ENCODE peak calls at places on chromosomes 13 and 19, in six cellular contexts. One of them, this sample, is unnamed.

GRCh38 chr13:38769526-38769925 is 82.6 kb downstream of the FREM2 start:
- DNase-seq in BE2C: no peak
- DNase-seq in upper lobe of right lung: no peak
- DNase-seq in CD8-positive, alpha-beta T cell: no peak
- DNase-seq in kidney: no peak
- DNase-seq in retinal pigment epithelial cell: no peak
- DNase-seq in this sample: no peak

GRCh38 chr19:27765397-27765796 is 1447.6 kb downstream of the UQCRFS1 start:
- DNase-seq in BE2C: no peak
- DNase-seq in retinal pigment epithelial cell: no peak
- DNase-seq in CD8-positive, alpha-beta T cell: no peak
- DNase-seq in kidney: no peak
- DNase-seq in upper lobe of right lung: no peak
- DNase-seq in this sample: no peak

GRCh38 chr19:54312011-54312410 is 955 bp downstream of the LILRA5 start:
- DNase-seq in CD8-positive, alpha-beta T cell: no peak
- DNase-seq in retinal pigment epithelial cell: no peak
- DNase-seq in kidney: no peak
- DNase-seq in upper lobe of right lung: no peak
- DNase-seq in BE2C: no peak
- DNase-seq in this sample: no peak

GRCh38 chr19:42052241-42052863 is 17.7 kb downstream of the GRIK5 start:
- DNase-seq in BE2C: peak
- DNase-seq in upper lobe of right lung: no peak
- DNase-seq in retinal pigment epithelial cell: no peak
- DNase-seq in kidney: no peak
- DNase-seq in CD8-positive, alpha-beta T cell: no peak
- DNase-seq in this sample: peak

GRCh38 chr19:29860492-29860891 is 48.7 kb downstream of the CCNE1 start:
- DNase-seq in kidney: no peak
- DNase-seq in CD8-positive, alpha-beta T cell: no peak
- DNase-seq in upper lobe of right lung: no peak
- DNase-seq in BE2C: no peak
- DNase-seq in retinal pigment epithelial cell: no peak
- DNase-seq in this sample: no peak

GRCh38 chr13:36124236-36124822 is 6.9 kb downstream of the DCLK1 start:
- DNase-seq in BE2C: no peak
- DNase-seq in retinal pigment epithelial cell: no peak
- DNase-seq in kidney: no peak
- DNase-seq in upper lobe of right lung: no peak
- DNase-seq in CD8-positive, alpha-beta T cell: no peak
- DNase-seq in this sample: no peak

GRCh38 chr13:44876782-44877324 is 112.4 kb downstream of the NUFIP1 start:
- DNase-seq in BE2C: peak
- DNase-seq in kidney: no peak
- DNase-seq in CD8-positive, alpha-beta T cell: no peak
- DNase-seq in upper lobe of right lung: no peak
- DNase-seq in retinal pigment epithelial cell: no peak
- DNase-seq in this sample: peak

GRCh38 chr13:48436661-48437242 is 23.8 kb upstream of the LPAR6 start:
- DNase-seq in retinal pigment epithelial cell: no peak
- DNase-seq in upper lobe of right lung: no peak
- DNase-seq in BE2C: no peak
- DNase-seq in kidney: no peak
- DNase-seq in CD8-positive, alpha-beta T cell: no peak
- DNase-seq in this sample: no peak

GRCh38 chr19:342801-343421 is 1.7 kb downstream of the MIER2 start:
- DNase-seq in retinal pigment epithelial cell: no peak
- DNase-seq in kidney: no peak
- DNase-seq in BE2C: no peak
- DNase-seq in upper lobe of right lung: peak
- DNase-seq in CD8-positive, alpha-beta T cell: no peak
- DNase-seq in this sample: no peak

GRCh38 chr13:60754691-60755090 is 357.7 kb downstream of the TDRD3 start:
- DNase-seq in CD8-positive, alpha-beta T cell: no peak
- DNase-seq in retinal pigment epithelial cell: no peak
- DNase-seq in BE2C: no peak
- DNase-seq in kidney: no peak
- DNase-seq in upper lobe of right lung: no peak
- DNase-seq in this sample: no peak

GRCh38 chr13:71712988-71713653 is 153.9 kb downstream of the DACH1 start:
- DNase-seq in CD8-positive, alpha-beta T cell: no peak
- DNase-seq in kidney: no peak
- DNase-seq in BE2C: peak
- DNase-seq in upper lobe of right lung: no peak
- DNase-seq in retinal pigment epithelial cell: peak
- DNase-seq in this sample: peak

GRCh38 chr13:33611016-33611805 is 206.7 kb upstream of the RFC3 start:
- DNase-seq in kidney: peak
- DNase-seq in BE2C: no peak
- DNase-seq in CD8-positive, alpha-beta T cell: no peak
- DNase-seq in retinal pigment epithelial cell: peak
- DNase-seq in upper lobe of right lung: no peak
- DNase-seq in this sample: peak

GRCh38 chr13:32969516-32969941 is 46.7 kb upstream of the KL start:
- DNase-seq in BE2C: no peak
- DNase-seq in CD8-positive, alpha-beta T cell: no peak
- DNase-seq in upper lobe of right lung: no peak
- DNase-seq in kidney: no peak
- DNase-seq in retinal pigment epithelial cell: no peak
- DNase-seq in this sample: no peak

GRCh38 chr13:45932611-45933182 is 81.1 kb upstream of the SIAH3 start:
- DNase-seq in kidney: no peak
- DNase-seq in BE2C: no peak
- DNase-seq in upper lobe of right lung: no peak
- DNase-seq in CD8-positive, alpha-beta T cell: no peak
- DNase-seq in retinal pigment epithelial cell: no peak
- DNase-seq in this sample: no peak

DNA sequence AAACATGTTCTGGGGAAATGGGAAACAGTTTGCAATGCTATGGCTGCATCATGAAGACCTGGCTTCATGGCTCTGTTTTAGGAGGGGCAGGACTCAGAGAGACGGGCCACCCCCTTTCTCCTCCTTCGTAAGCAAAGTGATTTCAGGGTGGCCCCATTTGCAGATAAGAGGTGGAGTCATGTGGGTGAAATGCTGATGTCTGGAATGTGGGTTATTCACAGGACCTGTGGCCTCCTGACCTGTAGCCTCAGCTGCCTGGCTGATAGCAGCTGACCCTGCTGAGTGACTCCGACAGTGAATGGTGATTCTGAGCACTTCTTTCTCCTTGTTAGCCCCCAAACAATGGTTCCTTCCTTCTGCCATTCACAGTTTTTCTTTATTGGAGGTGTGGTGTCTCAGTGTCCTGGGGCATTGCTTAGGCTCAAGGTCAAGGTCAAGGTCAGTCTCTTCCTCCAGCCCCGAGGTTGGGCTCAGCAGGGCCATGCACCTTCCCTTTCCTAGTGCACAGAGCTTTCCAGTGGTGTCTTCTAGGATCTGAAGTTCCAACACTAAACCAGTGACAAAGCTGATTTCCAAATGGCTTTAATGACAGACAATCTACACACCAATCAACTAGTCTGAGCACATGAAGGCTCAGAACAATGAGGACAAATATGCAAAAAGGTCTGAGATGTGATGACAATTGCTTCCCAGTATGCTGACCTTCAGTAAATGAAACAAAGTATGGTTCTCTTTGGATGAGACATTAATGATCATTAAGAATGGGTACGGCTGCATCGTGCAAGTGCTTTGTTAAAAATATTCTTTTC is 49.6 kb upstream of the ANKRD10 start:
- DNase-seq in CD8-positive, alpha-beta T cell: no peak
- DNase-seq in kidney: no peak
- DNase-seq in retinal pigment epithelial cell: no peak
- DNase-seq in upper lobe of right lung: no peak
- DNase-seq in BE2C: no peak
- DNase-seq in this sample: no peak
- TF ChIP-seq CTCF in CD8-positive, alpha-beta T cell: no peak
- TF ChIP-seq CTCF in kidney: no peak
- TF ChIP-seq CTCF in retinal pigment epithelial cell: no peak
- TF ChIP-seq CTCF in upper lobe of right lung: no peak
- TF ChIP-seq CTCF in BE2C: no peak
- TF ChIP-seq CTCF in this sample: no peak

DNA sequence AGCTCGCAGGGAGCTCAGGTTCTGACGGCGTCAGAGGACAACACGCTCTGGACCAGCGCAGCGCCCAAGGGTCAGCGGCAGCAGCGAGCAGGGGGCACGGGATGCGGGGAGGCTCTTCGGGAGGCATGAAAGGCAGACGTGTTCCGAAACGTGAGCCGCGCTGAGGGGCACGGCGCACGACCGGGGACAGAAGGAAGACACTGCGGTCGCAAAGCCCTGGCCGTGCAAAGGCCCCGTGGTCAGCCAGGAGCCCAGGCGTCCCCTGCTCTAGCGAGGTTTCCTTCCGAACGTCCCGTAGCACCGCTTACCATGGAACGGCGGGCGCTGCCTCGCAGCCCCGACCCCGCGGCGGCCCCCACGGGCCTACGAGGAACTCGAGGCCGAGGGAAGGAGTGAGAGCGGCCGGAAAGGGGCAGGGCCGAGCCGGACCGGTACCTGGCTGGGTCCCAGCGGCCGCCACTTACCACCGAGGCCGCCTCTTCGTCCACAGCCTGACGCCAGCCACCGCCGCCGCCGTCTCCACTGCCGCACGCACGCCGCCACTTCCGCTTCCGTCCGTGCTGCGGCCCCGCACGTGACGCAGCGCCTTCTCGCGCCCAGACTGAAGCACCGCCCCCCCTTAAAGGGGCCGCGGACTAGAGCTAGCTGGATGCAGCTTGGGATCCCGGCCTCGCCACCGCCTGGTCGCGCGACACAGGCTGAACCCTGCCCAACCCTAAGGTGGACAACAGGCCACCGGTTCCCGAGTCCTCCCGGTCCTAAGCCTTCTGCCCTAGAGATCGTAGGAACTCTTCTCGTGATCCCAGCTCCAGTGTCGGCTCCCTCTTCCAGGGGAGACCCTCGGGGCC is 9.4 kb downstream of the ABHD17A start:
- DNase-seq in kidney: peak
- DNase-seq in BE2C: peak
- DNase-seq in CD8-positive, alpha-beta T cell: peak
- DNase-seq in upper lobe of right lung: peak
- DNase-seq in retinal pigment epithelial cell: peak
- DNase-seq in this sample: peak
- TF ChIP-seq CTCF in kidney: no peak
- TF ChIP-seq CTCF in BE2C: no peak
- TF ChIP-seq CTCF in CD8-positive, alpha-beta T cell: no peak
- TF ChIP-seq CTCF in upper lobe of right lung: no peak
- TF ChIP-seq CTCF in retinal pigment epithelial cell: no peak
- TF ChIP-seq CTCF in this sample: no peak

GRCh38 chr13:99565478-99566124 is 64.3 kb downstream of the TM9SF2 start:
- DNase-seq in CD8-positive, alpha-beta T cell: no peak
- DNase-seq in retinal pigment epithelial cell: no peak
- DNase-seq in BE2C: no peak
- DNase-seq in upper lobe of right lung: no peak
- DNase-seq in kidney: no peak
- DNase-seq in this sample: no peak
- TF ChIP-seq CTCF in CD8-positive, alpha-beta T cell: no peak
- TF ChIP-seq CTCF in retinal pigment epithelial cell: no peak
- TF ChIP-seq CTCF in BE2C: no peak
- TF ChIP-seq CTCF in upper lobe of right lung: no peak
- TF ChIP-seq CTCF in kidney: no peak
- TF ChIP-seq CTCF in this sample: no peak

GRCh38 chr13:20686167-20686566 is 17.3 kb upstream of the IL17D start:
- DNase-seq in upper lobe of right lung: no peak
- DNase-seq in retinal pigment epithelial cell: no peak
- DNase-seq in kidney: no peak
- DNase-seq in CD8-positive, alpha-beta T cell: no peak
- DNase-seq in BE2C: no peak
- DNase-seq in this sample: no peak

GRCh38 chr13:20685042-20685441 is 18.5 kb upstream of the IL17D start:
- DNase-seq in kidney: no peak
- DNase-seq in BE2C: no peak
- DNase-seq in CD8-positive, alpha-beta T cell: no peak
- DNase-seq in retinal pigment epithelial cell: no peak
- DNase-seq in upper lobe of right lung: no peak
- DNase-seq in this sample: peak

GRCh38 chr13:20689291-20689690 is 14.2 kb upstream of the IL17D start:
- DNase-seq in upper lobe of right lung: no peak
- DNase-seq in BE2C: no peak
- DNase-seq in retinal pigment epithelial cell: no peak
- DNase-seq in CD8-positive, alpha-beta T cell: no peak
- DNase-seq in kidney: no peak
- DNase-seq in this sample: no peak

GRCh38 chr13:20684535-20684934 is 19.0 kb upstream of the IL17D start:
- DNase-seq in upper lobe of right lung: no peak
- DNase-seq in BE2C: no peak
- DNase-seq in kidney: no peak
- DNase-seq in retinal pigment epithelial cell: no peak
- DNase-seq in CD8-positive, alpha-beta T cell: no peak
- DNase-seq in this sample: no peak

GRCh38 chr13:20686863-20687579 is 16.5 kb upstream of the IL17D start:
- DNase-seq in CD8-positive, alpha-beta T cell: no peak
- DNase-seq in kidney: no peak
- DNase-seq in BE2C: no peak
- DNase-seq in upper lobe of right lung: no peak
- DNase-seq in retinal pigment epithelial cell: no peak
- DNase-seq in this sample: no peak
- TF ChIP-seq CTCF in CD8-positive, alpha-beta T cell: no peak
- TF ChIP-seq CTCF in kidney: no peak
- TF ChIP-seq CTCF in BE2C: no peak
- TF ChIP-seq CTCF in upper lobe of right lung: no peak
- TF ChIP-seq CTCF in retinal pigment epithelial cell: no peak
- TF ChIP-seq CTCF in this sample: no peak

DNA sequence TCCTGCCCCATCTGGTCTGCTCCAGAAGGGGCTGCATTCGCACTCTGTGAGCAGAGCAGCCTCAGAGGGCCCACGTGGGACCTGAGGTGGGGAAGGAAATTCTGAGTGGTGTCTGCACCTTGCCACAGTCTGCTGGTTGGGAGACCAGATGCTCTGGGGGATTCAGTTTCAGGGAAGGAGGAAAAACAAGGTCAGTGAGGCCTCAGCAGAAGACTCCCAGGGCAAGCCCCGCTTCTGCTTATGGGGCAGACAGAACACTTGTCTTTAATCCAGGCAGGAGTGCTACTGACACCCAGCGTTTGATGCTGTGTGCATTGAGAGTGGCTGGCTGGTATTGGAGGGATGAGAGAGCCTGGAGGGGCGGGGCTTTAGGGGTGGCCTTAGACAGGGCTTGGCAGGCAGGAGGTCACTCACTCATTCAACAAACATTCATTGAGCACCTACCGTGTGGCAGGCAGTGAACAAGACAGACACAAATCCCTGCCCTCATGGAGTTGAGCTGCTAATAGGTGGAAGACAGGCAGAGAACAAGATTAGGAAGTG is 4.9 kb upstream of the CLEC17A start:
- DNase-seq in kidney: peak
- DNase-seq in retinal pigment epithelial cell: no peak
- DNase-seq in upper lobe of right lung: no peak
- DNase-seq in CD8-positive, alpha-beta T cell: no peak
- DNase-seq in BE2C: no peak
- DNase-seq in this sample: no peak
- TF ChIP-seq CTCF in kidney: no peak
- TF ChIP-seq CTCF in retinal pigment epithelial cell: no peak
- TF ChIP-seq CTCF in upper lobe of right lung: no peak
- TF ChIP-seq CTCF in CD8-positive, alpha-beta T cell: no peak
- TF ChIP-seq CTCF in BE2C: no peak
- TF ChIP-seq CTCF in this sample: no peak